ENCODE peak calls at places on chromosomes 13 and 19, in four cellular contexts. E, H, T and L are unnamed samples.

GRCh38 chr13:76917096-76917495 is 30.9 kb upstream of the KCTD12 start:
- DNase-seq in E (no peak), T (peak), H (no peak), L (no peak)

GRCh38 chr13:32164622-32165268 is 133.2 kb downstream of the FRY start:
- DNase-seq in H (no peak), T (peak), E (peak), L (peak)

GRCh38 chr13:109256866-109257760 is 529.3 kb downstream of the IRS2 start:
- DNase-seq in H (no peak), E (no peak), T (peak), L (no peak)

GRCh38 chr19:17938092-17938845 is 5.5 kb downstream of the CCDC124 start:
- DNase-seq in H (no peak), E (peak), T (peak), L (peak)

GRCh38 chr19:57152921-57153320 is 7.9 kb upstream of the ZIM3 start:
- DNase-seq in T (no peak), E (no peak), H (no peak), L (no peak)

GRCh38 chr13:34571716-34572115 is 370.4 kb upstream of the NBEA start:
- DNase-seq in T (no peak), E (no peak), H (no peak), L (no peak)

GRCh38 chr13:36030670-36031331 is 100.4 kb downstream of the DCLK1 start:
- DNase-seq in H (no peak), E (no peak), T (peak), L (no peak)

GRCh38 chr19:29381353-29382203 is 144.2 kb upstream of the VSTM2B start:
- DNase-seq in E (no peak), T (no peak), H (peak), L (no peak)

DNA sequence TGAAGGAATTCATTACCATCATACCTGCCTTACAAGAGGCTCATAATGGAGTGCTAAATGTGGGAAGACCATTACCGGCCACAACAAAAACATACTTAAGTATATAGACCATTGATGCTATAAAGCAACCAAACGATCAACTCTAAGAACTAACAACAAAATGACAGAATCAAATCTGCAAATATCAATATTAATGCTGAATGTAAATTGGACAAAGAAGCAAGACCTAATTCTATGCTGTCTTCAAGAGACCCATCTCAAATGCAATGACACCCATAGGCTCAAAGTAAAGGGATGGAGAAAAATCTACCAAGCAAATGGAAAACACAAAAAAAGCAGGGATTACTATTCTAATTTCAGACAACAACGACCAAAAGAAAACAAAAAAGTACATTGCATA is 52.3 kb upstream of the GPC6 start:
- DNase-seq in T (no peak), H (no peak), E (no peak), L (no peak)
- TF ChIP-seq CTCF in T (no peak), H (no peak), E (no peak), L (no peak)

GRCh38 chr13:69324109-69324886 is 783.3 kb upstream of the ATXN8OS start:
- DNase-seq in E (no peak), T (peak), H (no peak), L (no peak)
- TF ChIP-seq CTCF in E (no peak), T (no peak), H (no peak), L (peak)

DNA sequence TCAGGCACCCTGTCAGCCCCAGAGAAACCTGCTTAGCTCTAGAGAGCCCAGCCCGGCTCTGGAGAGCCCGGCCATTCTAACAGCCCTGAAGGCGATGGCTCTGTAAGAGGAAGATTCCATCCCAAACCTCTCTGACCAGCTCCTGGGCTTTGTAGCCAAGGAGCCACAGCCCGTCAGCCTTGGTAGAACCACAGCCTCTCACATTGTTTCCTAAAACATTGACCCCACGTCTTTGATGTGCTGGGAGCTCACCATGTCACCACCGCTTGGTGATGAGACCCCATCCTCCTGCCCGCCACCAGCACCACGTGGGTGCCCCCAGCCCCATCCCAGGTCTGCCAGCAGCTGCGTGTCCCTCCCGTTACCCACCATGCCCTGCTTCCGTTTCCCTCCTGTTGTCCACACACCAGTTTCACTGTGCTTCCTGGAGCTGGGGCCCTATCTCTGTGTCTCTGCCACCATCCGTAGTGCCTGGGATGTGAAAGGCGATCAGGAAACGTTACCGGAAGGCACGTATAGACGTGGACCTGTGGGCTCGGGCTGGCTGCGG is 94.2 kb upstream of the MCF2L start:
- DNase-seq in E (no peak), H (no peak), T (no peak), L (no peak)
- TF ChIP-seq CTCF in E (peak), H (peak), T (no peak), L (peak)

GRCh38 chr13:30052127-30052526 is 201.7 kb upstream of the UBL3 start:
- DNase-seq in E (peak), H (no peak), T (peak), L (peak)
- TF ChIP-seq CTCF in E (no peak), H (no peak), T (no peak), L (no peak)

DNA sequence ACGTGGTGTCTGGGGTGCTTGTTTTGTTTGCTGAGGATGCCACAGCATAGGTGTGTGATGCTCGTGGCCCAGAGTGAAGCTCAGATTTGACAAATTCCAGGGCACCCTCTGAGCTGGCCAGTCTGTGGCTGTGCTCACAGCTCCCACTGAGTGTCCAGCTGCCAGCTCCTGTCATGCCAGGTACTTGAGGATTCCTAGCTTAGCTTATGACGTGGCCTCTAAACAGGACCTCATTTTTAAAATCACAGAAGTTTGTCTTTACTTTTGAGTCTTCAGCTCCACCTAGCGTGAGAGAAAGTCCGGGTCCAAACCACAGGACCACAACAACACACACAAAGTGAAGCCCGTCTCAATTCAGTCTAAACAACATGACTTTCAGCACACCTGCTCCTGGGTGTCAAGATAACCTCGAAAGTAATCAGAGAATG is 117.3 kb downstream of the RAB20 start:
- DNase-seq in E (no peak), T (peak), H (no peak), L (no peak)
- TF ChIP-seq CTCF in E (no peak), T (peak), H (peak), L (no peak)

GRCh38 chr13:28117689-28118377 is 17.5 kb upstream of the FLT3 start:
- DNase-seq in H (no peak), E (no peak), T (peak), L (no peak)
- TF ChIP-seq CTCF in H (no peak), E (no peak), T (no peak), L (no peak)

GRCh38 chr13:79775830-79776229 is 294.9 kb downstream of the NDFIP2 start:
- DNase-seq in E (peak), H (no peak), T (peak), L (no peak)
- TF ChIP-seq CTCF in E (no peak), H (peak), T (peak), L (peak)

GRCh38 chr19:5680437-5681368 is at the start of the genes HSD11B1L and MICOS13:
- DNase-seq in E (peak), H (peak), T (peak), L (peak)
- TF ChIP-seq CTCF in E (no peak), H (no peak), T (no peak), L (no peak)